ENCODE peak calls at places on chromosomes 16 and 17, in nine cellular contexts. One of them, this sample, is unnamed.

GRCh38 chr17:2853111-2853721 is 57.0 kb downstream of the RAP1GAP2 start:
- DNase-seq in HL-60: no peak
- DNase-seq in left ventricle myocardium inferior: peak
- DNase-seq in GM12865: no peak
- DNase-seq in choroid plexus epithelial cell: peak
- DNase-seq in dorsolateral prefrontal cortex: no peak
- DNase-seq in IMR-90: peak
- DNase-seq in psoas muscle: peak
- DNase-seq in fibroblast of mammary gland: peak
- DNase-seq in this sample: peak

GRCh38 chr17:77391668-77392375 is 251.1 kb downstream of the SEC14L1 start:
- DNase-seq in HL-60: no peak
- DNase-seq in left ventricle myocardium inferior: peak
- DNase-seq in GM12865: no peak
- DNase-seq in choroid plexus epithelial cell: peak
- DNase-seq in dorsolateral prefrontal cortex: no peak
- DNase-seq in IMR-90: peak
- DNase-seq in psoas muscle: peak
- DNase-seq in fibroblast of mammary gland: peak
- DNase-seq in this sample: peak

GRCh38 chr17:16073845-16074244 is 74.2 kb downstream of the TTC19 start:
- DNase-seq in HL-60: no peak
- DNase-seq in left ventricle myocardium inferior: no peak
- DNase-seq in GM12865: no peak
- DNase-seq in choroid plexus epithelial cell: peak
- DNase-seq in dorsolateral prefrontal cortex: no peak
- DNase-seq in IMR-90: no peak
- DNase-seq in psoas muscle: no peak
- DNase-seq in fibroblast of mammary gland: no peak
- DNase-seq in this sample: no peak

GRCh38 chr16:5504028-5504758 is 406.6 kb upstream of the EEF2KMT start:
- DNase-seq in HL-60: no peak
- DNase-seq in left ventricle myocardium inferior: peak
- DNase-seq in GM12865: no peak
- DNase-seq in choroid plexus epithelial cell: no peak
- DNase-seq in dorsolateral prefrontal cortex: peak
- DNase-seq in IMR-90: no peak
- DNase-seq in psoas muscle: no peak
- DNase-seq in fibroblast of mammary gland: no peak
- DNase-seq in this sample: peak

GRCh38 chr17:46171939-46172338 is 21.3 kb downstream of the KANSL1 start:
- DNase-seq in HL-60: no peak
- DNase-seq in left ventricle myocardium inferior: no peak
- DNase-seq in GM12865: no peak
- DNase-seq in choroid plexus epithelial cell: no peak
- DNase-seq in dorsolateral prefrontal cortex: no peak
- DNase-seq in IMR-90: no peak
- DNase-seq in psoas muscle: no peak
- DNase-seq in fibroblast of mammary gland: no peak
- DNase-seq in this sample: no peak

GRCh38 chr16:4306439-4307214 is 9.2 kb upstream of the GLIS2 start:
- DNase-seq in HL-60: no peak
- DNase-seq in left ventricle myocardium inferior: no peak
- DNase-seq in GM12865: peak
- DNase-seq in choroid plexus epithelial cell: no peak
- DNase-seq in dorsolateral prefrontal cortex: no peak
- DNase-seq in IMR-90: no peak
- DNase-seq in psoas muscle: no peak
- DNase-seq in fibroblast of mammary gland: no peak
- DNase-seq in this sample: no peak

GRCh38 chr16:65480276-65480675 is 358.4 kb upstream of the CDH11 start:
- DNase-seq in HL-60: no peak
- DNase-seq in left ventricle myocardium inferior: no peak
- DNase-seq in GM12865: no peak
- DNase-seq in choroid plexus epithelial cell: no peak
- DNase-seq in dorsolateral prefrontal cortex: no peak
- DNase-seq in IMR-90: no peak
- DNase-seq in psoas muscle: no peak
- DNase-seq in fibroblast of mammary gland: no peak
- DNase-seq in this sample: no peak

GRCh38 chr17:55067697-55068439 is 99.3 kb downstream of the STXBP4 start:
- DNase-seq in HL-60: peak
- DNase-seq in left ventricle myocardium inferior: no peak
- DNase-seq in GM12865: no peak
- DNase-seq in choroid plexus epithelial cell: peak
- DNase-seq in dorsolateral prefrontal cortex: no peak
- DNase-seq in IMR-90: peak
- DNase-seq in psoas muscle: no peak
- DNase-seq in fibroblast of mammary gland: peak
- DNase-seq in this sample: peak

GRCh38 chr16:10678655-10679054 is 16.1 kb downstream of the TEKT5 start:
- DNase-seq in HL-60: no peak
- DNase-seq in left ventricle myocardium inferior: no peak
- DNase-seq in GM12865: no peak
- DNase-seq in choroid plexus epithelial cell: no peak
- DNase-seq in dorsolateral prefrontal cortex: no peak
- DNase-seq in IMR-90: no peak
- DNase-seq in psoas muscle: no peak
- DNase-seq in fibroblast of mammary gland: no peak
- DNase-seq in this sample: no peak

GRCh38 chr17:38910325-38910724 is 15.1 kb upstream of the LASP1NB start:
- DNase-seq in HL-60: no peak
- DNase-seq in left ventricle myocardium inferior: no peak
- DNase-seq in GM12865: no peak
- DNase-seq in choroid plexus epithelial cell: no peak
- DNase-seq in dorsolateral prefrontal cortex: no peak
- DNase-seq in IMR-90: no peak
- DNase-seq in psoas muscle: peak
- DNase-seq in fibroblast of mammary gland: no peak
- DNase-seq in this sample: no peak

GRCh38 chr16:21128991-21129390 is 21.7 kb downstream of the DNAH3 start:
- DNase-seq in HL-60: no peak
- DNase-seq in left ventricle myocardium inferior: no peak
- DNase-seq in GM12865: no peak
- DNase-seq in choroid plexus epithelial cell: no peak
- DNase-seq in dorsolateral prefrontal cortex: no peak
- DNase-seq in IMR-90: no peak
- DNase-seq in psoas muscle: no peak
- DNase-seq in fibroblast of mammary gland: no peak
- DNase-seq in this sample: no peak

GRCh38 chr17:79786930-79787643 is 9.1 kb downstream of the CBX2 start:
- DNase-seq in HL-60: no peak
- DNase-seq in left ventricle myocardium inferior: no peak
- DNase-seq in GM12865: no peak
- DNase-seq in choroid plexus epithelial cell: no peak
- DNase-seq in dorsolateral prefrontal cortex: no peak
- DNase-seq in IMR-90: no peak
- DNase-seq in psoas muscle: no peak
- DNase-seq in fibroblast of mammary gland: no peak
- DNase-seq in this sample: no peak

GRCh38 chr16:22375117-22375962 is 921 bp upstream of the CDR2 start:
- DNase-seq in HL-60: no peak
- DNase-seq in left ventricle myocardium inferior: no peak
- DNase-seq in GM12865: no peak
- DNase-seq in choroid plexus epithelial cell: no peak
- DNase-seq in dorsolateral prefrontal cortex: no peak
- DNase-seq in IMR-90: no peak
- DNase-seq in psoas muscle: no peak
- DNase-seq in fibroblast of mammary gland: no peak
- DNase-seq in this sample: no peak

GRCh38 chr16:21603920-21604319 is 4.5 kb downstream of the METTL9 start:
- DNase-seq in HL-60: no peak
- DNase-seq in left ventricle myocardium inferior: no peak
- DNase-seq in GM12865: no peak
- DNase-seq in choroid plexus epithelial cell: no peak
- DNase-seq in dorsolateral prefrontal cortex: no peak
- DNase-seq in IMR-90: peak
- DNase-seq in psoas muscle: no peak
- DNase-seq in fibroblast of mammary gland: peak
- DNase-seq in this sample: peak

GRCh38 chr17:35900693-35901487 is 20.7 kb upstream of the CCL5 start:
- DNase-seq in HL-60: no peak
- DNase-seq in left ventricle myocardium inferior: no peak
- DNase-seq in GM12865: no peak
- DNase-seq in choroid plexus epithelial cell: no peak
- DNase-seq in dorsolateral prefrontal cortex: no peak
- DNase-seq in IMR-90: no peak
- DNase-seq in psoas muscle: no peak
- DNase-seq in fibroblast of mammary gland: no peak
- DNase-seq in this sample: no peak

GRCh38 chr17:48442819-48443218 is 12.8 kb upstream of the SKAP1 start:
- DNase-seq in HL-60: peak
- DNase-seq in left ventricle myocardium inferior: no peak
- DNase-seq in GM12865: no peak
- DNase-seq in choroid plexus epithelial cell: no peak
- DNase-seq in dorsolateral prefrontal cortex: no peak
- DNase-seq in IMR-90: no peak
- DNase-seq in psoas muscle: no peak
- DNase-seq in fibroblast of mammary gland: peak
- DNase-seq in this sample: no peak

GRCh38 chr16:53372942-53373871 is 61.1 kb upstream of the RBL2 start:
- DNase-seq in HL-60: no peak
- DNase-seq in left ventricle myocardium inferior: no peak
- DNase-seq in GM12865: peak
- DNase-seq in choroid plexus epithelial cell: no peak
- DNase-seq in dorsolateral prefrontal cortex: no peak
- DNase-seq in IMR-90: no peak
- DNase-seq in psoas muscle: no peak
- DNase-seq in fibroblast of mammary gland: no peak
- DNase-seq in this sample: no peak

GRCh38 chr17:73371285-73371684 is 59.5 kb upstream of the CDC42EP4 start:
- DNase-seq in HL-60: no peak
- DNase-seq in left ventricle myocardium inferior: no peak
- DNase-seq in GM12865: no peak
- DNase-seq in choroid plexus epithelial cell: peak
- DNase-seq in dorsolateral prefrontal cortex: no peak
- DNase-seq in IMR-90: peak
- DNase-seq in psoas muscle: no peak
- DNase-seq in fibroblast of mammary gland: peak
- DNase-seq in this sample: peak

GRCh38 chr17:61388561-61389356 is 10.9 kb upstream of the TBX2 start:
- DNase-seq in HL-60: no peak
- DNase-seq in left ventricle myocardium inferior: no peak
- DNase-seq in GM12865: no peak
- DNase-seq in choroid plexus epithelial cell: no peak
- DNase-seq in dorsolateral prefrontal cortex: no peak
- DNase-seq in IMR-90: no peak
- DNase-seq in psoas muscle: no peak
- DNase-seq in fibroblast of mammary gland: no peak
- DNase-seq in this sample: no peak

GRCh38 chr16:54921229-54921824 is 9.3 kb upstream of the IRX5 start:
- DNase-seq in HL-60: peak
- DNase-seq in left ventricle myocardium inferior: no peak
- DNase-seq in GM12865: no peak
- DNase-seq in choroid plexus epithelial cell: peak
- DNase-seq in dorsolateral prefrontal cortex: no peak
- DNase-seq in IMR-90: no peak
- DNase-seq in psoas muscle: no peak
- DNase-seq in fibroblast of mammary gland: peak
- DNase-seq in this sample: no peak

GRCh38 chr17:21214015-21214776 is at the start of gene TMEM11:
- DNase-seq in HL-60: peak
- DNase-seq in left ventricle myocardium inferior: peak
- DNase-seq in GM12865: peak
- DNase-seq in choroid plexus epithelial cell: peak
- DNase-seq in dorsolateral prefrontal cortex: peak
- DNase-seq in IMR-90: peak
- DNase-seq in psoas muscle: peak
- DNase-seq in fibroblast of mammary gland: peak
- DNase-seq in this sample: peak
- TF ChIP-seq CTCF in HL-60: no peak
- TF ChIP-seq CTCF in left ventricle myocardium inferior: peak
- TF ChIP-seq CTCF in GM12865: peak
- TF ChIP-seq CTCF in choroid plexus epithelial cell: no peak
- TF ChIP-seq CTCF in dorsolateral prefrontal cortex: peak
- TF ChIP-seq CTCF in IMR-90: peak
- TF ChIP-seq CTCF in psoas muscle: no peak
- TF ChIP-seq CTCF in fibroblast of mammary gland: no peak
- TF ChIP-seq CTCF in this sample: no peak

GRCh38 chr17:56373981-56374380 is 219.5 kb upstream of the NOG start:
- DNase-seq in HL-60: no peak
- DNase-seq in left ventricle myocardium inferior: no peak
- DNase-seq in GM12865: no peak
- DNase-seq in choroid plexus epithelial cell: no peak
- DNase-seq in dorsolateral prefrontal cortex: no peak
- DNase-seq in IMR-90: no peak
- DNase-seq in psoas muscle: no peak
- DNase-seq in fibroblast of mammary gland: no peak
- DNase-seq in this sample: no peak
- TF ChIP-seq CTCF in HL-60: no peak
- TF ChIP-seq CTCF in left ventricle myocardium inferior: no peak
- TF ChIP-seq CTCF in GM12865: no peak
- TF ChIP-seq CTCF in choroid plexus epithelial cell: no peak
- TF ChIP-seq CTCF in dorsolateral prefrontal cortex: no peak
- TF ChIP-seq CTCF in IMR-90: no peak
- TF ChIP-seq CTCF in psoas muscle: no peak
- TF ChIP-seq CTCF in fibroblast of mammary gland: no peak
- TF ChIP-seq CTCF in this sample: no peak

DNA sequence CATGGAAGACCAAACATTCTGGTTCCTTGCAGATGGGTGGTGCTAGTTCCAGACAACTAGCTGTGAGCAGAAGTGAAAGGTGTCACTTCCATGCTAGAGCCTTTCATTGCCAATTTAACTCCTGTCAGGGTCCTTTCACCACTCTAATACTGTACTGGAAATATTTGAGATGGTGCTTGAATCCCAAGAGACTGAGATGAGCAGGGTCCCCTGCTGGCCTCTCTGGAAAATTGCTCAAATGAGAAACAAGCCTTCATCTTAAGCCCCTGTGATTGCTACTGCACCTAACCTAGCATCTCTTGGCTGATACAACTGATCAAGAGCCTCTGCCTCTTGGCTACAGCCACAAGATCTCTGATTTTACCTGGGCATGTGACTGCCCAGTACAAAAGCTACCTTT is 7.4 kb upstream of the VAC14 start:
- DNase-seq in HL-60: no peak
- DNase-seq in left ventricle myocardium inferior: no peak
- DNase-seq in GM12865: no peak
- DNase-seq in choroid plexus epithelial cell: no peak
- DNase-seq in dorsolateral prefrontal cortex: no peak
- DNase-seq in IMR-90: no peak
- DNase-seq in psoas muscle: no peak
- DNase-seq in fibroblast of mammary gland: no peak
- DNase-seq in this sample: no peak
- TF ChIP-seq CTCF in HL-60: no peak
- TF ChIP-seq CTCF in left ventricle myocardium inferior: no peak
- TF ChIP-seq CTCF in GM12865: no peak
- TF ChIP-seq CTCF in choroid plexus epithelial cell: peak
- TF ChIP-seq CTCF in dorsolateral prefrontal cortex: no peak
- TF ChIP-seq CTCF in IMR-90: no peak
- TF ChIP-seq CTCF in psoas muscle: no peak
- TF ChIP-seq CTCF in fibroblast of mammary gland: peak
- TF ChIP-seq CTCF in this sample: no peak

DNA sequence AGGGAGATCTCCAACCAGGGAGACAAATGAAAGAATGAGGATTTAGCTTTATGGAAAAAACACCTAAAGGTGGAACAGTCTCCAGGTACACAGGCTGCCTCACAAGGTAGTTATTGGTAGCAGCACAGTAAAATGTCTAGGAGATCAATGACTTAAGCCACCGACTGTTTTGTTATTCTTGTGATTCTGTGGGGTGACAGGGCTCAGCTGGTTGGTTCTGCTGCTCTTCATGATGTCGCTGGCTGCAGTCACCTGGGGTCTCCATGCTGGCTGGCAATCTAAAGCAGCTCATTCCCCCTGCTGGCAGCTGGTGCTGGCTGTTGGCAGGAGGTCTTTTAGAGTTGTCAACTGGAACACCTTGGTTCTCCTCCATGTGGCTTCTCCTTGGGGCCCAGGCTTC is 69.2 kb downstream of the FOXL1 start:
- DNase-seq in HL-60: no peak
- DNase-seq in left ventricle myocardium inferior: no peak
- DNase-seq in GM12865: no peak
- DNase-seq in choroid plexus epithelial cell: no peak
- DNase-seq in dorsolateral prefrontal cortex: no peak
- DNase-seq in IMR-90: no peak
- DNase-seq in psoas muscle: no peak
- DNase-seq in fibroblast of mammary gland: no peak
- DNase-seq in this sample: no peak
- TF ChIP-seq CTCF in HL-60: no peak
- TF ChIP-seq CTCF in left ventricle myocardium inferior: no peak
- TF ChIP-seq CTCF in GM12865: no peak
- TF ChIP-seq CTCF in choroid plexus epithelial cell: no peak
- TF ChIP-seq CTCF in dorsolateral prefrontal cortex: no peak
- TF ChIP-seq CTCF in IMR-90: no peak
- TF ChIP-seq CTCF in psoas muscle: no peak
- TF ChIP-seq CTCF in fibroblast of mammary gland: no peak
- TF ChIP-seq CTCF in this sample: no peak